ENCODE peak calls at places on chromosome 9, in five cellular contexts. B is K562, W is fibroblast of lung, O is SK-N-SH, T is OCI-LY7. Q is an unnamed sample.
A peak's percentile ranks its signal among the peaks of the same experiment; 100 is the strongest.

GRCh38 chr9:111187376-111187775 is 142.6 kb downstream of the OR2K2 start:
- DNase-seq in B (no peak), W (peak; percentile 56), O (no peak), T (no peak), Q (no peak)

GRCh38 chr9:128821584-128822406 is 3.5 kb downstream of the ENDOG start:
- DNase-seq in B (no peak), W (no peak), O (no peak), T (no peak), Q (no peak)

GRCh38 chr9:133951265-133951664 is 40.9 kb downstream of the VAV2 start:
- DNase-seq in B (no peak), W (no peak), O (no peak), T (no peak), Q (no peak)

GRCh38 chr9:107755267-107755666 is 265.7 kb upstream of the KLF4 start:
- DNase-seq in B (no peak), W (peak; percentile 77), O (no peak), T (no peak), Q (no peak)

GRCh38 chr9:126671381-126671831 is 57.7 kb downstream of the LMX1B start:
- DNase-seq in B (no peak), W (no peak), O (peak; percentile 70), T (no peak), Q (no peak)

GRCh38 chr9:5453673-5454072 is 3.3 kb downstream of the CD274 start:
- DNase-seq in B (no peak), W (no peak), O (no peak), T (no peak), Q (no peak)

GRCh38 chr9:97689401-97689800 is 7.7 kb downstream of the XPA start:
- DNase-seq in B (no peak), W (peak; percentile 56), O (no peak), T (no peak), Q (no peak)

GRCh38 chr9:120742951-120743416 is 28.7 kb upstream of the MEGF9 start:
- DNase-seq in B (peak; percentile 38), W (peak; percentile 27), O (peak; percentile 71), T (peak; percentile 72), Q (peak; percentile 91)

GRCh38 chr9:33455952-33456351 is 8.6 kb upstream of the AQP3 start:
- DNase-seq in B (no peak), W (no peak), O (no peak), T (no peak), Q (no peak)

GRCh38 chr9:38224941-38225340 is 155.9 kb upstream of the SHB start:
- DNase-seq in B (no peak), W (no peak), O (no peak), T (no peak), Q (no peak)

GRCh38 chr9:134386951-134387831 is 60.9 kb downstream of the RXRA start:
- DNase-seq in B (no peak), W (no peak), O (no peak), T (no peak), Q (no peak)

GRCh38 chr9:2785060-2785459 is 58.8 kb downstream of the PUM3 start:
- DNase-seq in B (no peak), W (no peak), O (no peak), T (no peak), Q (no peak)

GRCh38 chr9:2788948-2789347 is 54.9 kb downstream of the PUM3 start:
- DNase-seq in B (no peak), W (no peak), O (no peak), T (no peak), Q (no peak)

GRCh38 chr9:2791246-2791645 is 52.6 kb downstream of the PUM3 start:
- DNase-seq in B (no peak), W (no peak), O (no peak), T (no peak), Q (no peak)

GRCh38 chr9:2781336-2781735 is 62.6 kb downstream of the PUM3 start:
- DNase-seq in B (no peak), W (peak; percentile 14), O (no peak), T (no peak), Q (no peak)

DNA sequence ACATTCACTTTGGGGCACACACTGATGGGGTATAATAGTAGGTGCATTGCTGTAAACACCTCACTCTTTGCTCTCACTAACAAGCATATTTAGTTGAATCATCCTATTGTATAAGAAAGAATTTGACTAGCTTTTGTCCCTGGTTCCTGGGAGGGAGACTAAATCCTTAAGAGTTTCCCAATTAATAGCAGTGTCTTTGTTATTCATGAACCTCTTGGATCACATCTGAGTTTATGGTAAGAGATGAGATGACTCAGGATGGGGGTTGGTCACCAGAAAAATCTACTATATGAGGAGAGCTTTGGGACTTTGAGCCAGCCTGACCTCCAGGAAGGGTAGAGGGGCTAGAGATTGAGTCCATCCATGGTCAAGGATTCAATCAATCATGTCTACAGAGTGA is 56.8 kb downstream of the PUM3 start:
- DNase-seq in B (no peak), W (peak; percentile 78), O (no peak), T (no peak), Q (no peak)
- H3K4me2 ChIP-seq in B (no peak overlapping the region), W (no peak overlapping the region), O (no peak overlapping the region), T (no peak overlapping the region), Q (no peak overlapping the region)

DNA sequence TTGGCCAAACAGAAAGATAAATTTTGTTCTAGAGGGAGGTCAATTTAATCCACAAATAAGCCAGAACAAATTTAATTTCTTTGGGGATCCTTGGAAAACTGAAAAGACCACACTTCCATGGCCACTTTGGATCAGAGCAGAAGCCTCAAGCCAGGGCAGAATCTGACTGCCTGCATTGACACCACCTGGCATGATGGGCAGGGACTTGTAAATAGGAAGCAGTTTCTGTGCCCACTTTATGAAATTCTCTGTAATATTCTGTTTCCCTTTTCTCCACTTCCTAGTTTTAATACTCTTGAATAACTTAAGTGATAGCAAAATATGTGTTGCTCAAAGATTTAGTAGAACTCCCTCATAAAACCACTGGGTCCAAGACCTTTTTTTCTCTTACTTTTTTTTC is 6.7 kb upstream of the TMEM252 start:
- DNase-seq in B (no peak), W (no peak), O (no peak), T (peak; percentile 26), Q (no peak)
- H3K27ac ChIP-seq in B (no peak overlapping the region), W (no peak overlapping the region), O (no peak overlapping the region), T (no peak overlapping the region), Q (no peak overlapping the region)

GRCh38 chr9:122606587-122606986 is 8.0 kb upstream of the OR1Q1 start:
- DNase-seq in B (no peak), W (no peak), O (no peak), T (no peak), Q (no peak)
- H3K9me3 ChIP-seq in B (no peaks in the 10 kb centered on the region), W (no peaks in the 10 kb centered on the region), O (no peaks in the 10 kb centered on the region), T (no peaks in the 10 kb centered on the region), Q (no peaks in the 10 kb centered on the region)

DNA sequence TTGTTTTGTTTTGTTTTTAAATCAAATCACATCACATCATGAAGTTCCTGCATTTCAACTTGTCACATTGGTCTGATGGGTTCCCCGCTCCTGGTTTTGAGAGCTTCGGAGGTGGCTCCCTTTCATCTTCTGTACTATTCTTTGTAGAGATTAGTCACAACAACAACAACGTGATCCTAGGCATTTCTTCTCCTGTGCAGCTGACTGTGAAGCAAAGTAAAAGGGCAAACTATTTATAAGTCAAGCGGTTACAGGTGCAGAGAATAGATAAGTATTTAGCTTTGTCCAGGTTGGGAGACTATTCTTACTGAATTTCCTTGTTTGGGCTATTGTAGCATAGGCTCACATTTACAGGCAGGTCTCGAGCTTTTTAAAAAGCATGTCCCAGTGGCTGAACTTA is 197.7 kb upstream of the CDKN2B start:
- DNase-seq in B (no peak), W (no peak), O (no peak), T (peak; percentile 65), Q (no peak)
- H3K4me2 ChIP-seq in B (no peak overlapping the region), W (no peak overlapping the region), O (no peak overlapping the region), T (peak overlapping the region; percentile 72), Q (no peak overlapping the region)